ENCODE peak calls at places on chromosomes 13 and 19, in five cellular contexts. F is ovary, N is GM06990, L is epithelial cell of esophagus, Q is DND-41. G is an unnamed sample.

GRCh38 chr13:71522976-71523517 is 344.0 kb downstream of the DACH1 start:
- DNase-seq in F (no peak), N (no peak), L (no peak), Q (no peak), G (no peak)

GRCh38 chr19:46782355-46783019 is 5.9 kb downstream of the SLC1A5 start:
- DNase-seq in F (no peak), N (no peak), L (no peak), Q (no peak), G (no peak)

GRCh38 chr13:72431981-72432617 is 295.3 kb downstream of the MZT1 start:
- DNase-seq in F (no peak), N (no peak), L (no peak), Q (no peak), G (no peak)

GRCh38 chr13:44271031-44271433 is 102.6 kb upstream of the SERP2 start:
- DNase-seq in F (no peak), N (no peak), L (peak; percentile 77), Q (no peak), G (no peak)

GRCh38 chr13:90882551-90882950 is 464.9 kb upstream of the MIR17HG start:
- DNase-seq in F (no peak), N (no peak), L (no peak), Q (no peak), G (no peak)

GRCh38 chr19:46728208-46728607 is 11.3 kb upstream of the PRKD2 start:
- DNase-seq in F (peak; percentile 56), N (no peak), L (no peak), Q (no peak), G (no peak)

GRCh38 chr13:25046985-25047660 is 48.8 kb upstream of the PABPC3 start:
- DNase-seq in F (no peak), N (no peak), L (peak; percentile 43), Q (no peak), G (no peak)

GRCh38 chr13:39892731-39893293 is 237.3 kb downstream of the COG6 start:
- DNase-seq in F (no peak), N (no peak), L (no peak), Q (no peak), G (no peak)

GRCh38 chr19:46731007-46731501 is 14.1 kb upstream of the PRKD2 start:
- DNase-seq in F (no peak), N (no peak), L (peak; percentile 87), Q (no peak), G (no peak)

GRCh38 chr19:4454952-4455738 is 2.4 kb downstream of the UBXN6 start:
- DNase-seq in F (peak; percentile 70), N (no peak), L (peak; percentile 78), Q (no peak), G (no peak)

GRCh38 chr13:52195052-52195837 is 35.8 kb upstream of the NEK3 start:
- DNase-seq in F (peak; percentile 75), N (peak; percentile 84), L (peak; percentile 71), Q (no peak), G (peak; percentile 64)

GRCh38 chr19:6378036-6378435 is 2.3 kb upstream of the PSPN start:
- DNase-seq in F (no peak), N (no peak), L (no peak), Q (no peak), G (no peak)

GRCh38 chr19:16062789-16063188 is 13.5 kb upstream of the TPM4 start:
- DNase-seq in F (no peak), N (no peak), L (peak; percentile 38), Q (peak; percentile 79), G (peak; percentile 76)

GRCh38 chr19:48724796-48725753 is 5.5 kb upstream of the MAMSTR start:
- DNase-seq in F (peak; percentile 77), N (no peak), L (peak; percentile 86), Q (peak; percentile 69), G (peak; percentile 81)

GRCh38 chr13:43289458-43290255 is 266.3 kb downstream of the DNAJC15 start:
- DNase-seq in F (no peak), N (no peak), L (no peak), Q (no peak), G (no peak)

GRCh38 chr13:86403213-86403612 is 604.0 kb upstream of the SLITRK6 start:
- DNase-seq in F (no peak), N (no peak), L (no peak), Q (no peak), G (no peak)

GRCh38 chr19:4523306-4524110 is 5.2 kb upstream of the PLIN4 start:
- DNase-seq in F (no peak), N (no peak), L (peak; percentile 36), Q (no peak), G (peak; percentile 84)

GRCh38 chr13:58712191-58712590 is 1080.6 kb downstream of the PCDH17 start:
- DNase-seq in F (no peak), N (no peak), L (no peak), Q (no peak), G (no peak)

GRCh38 chr13:67466569-67466968 is 236.4 kb upstream of the PCDH9 start:
- DNase-seq in F (no peak), N (no peak), L (no peak), Q (no peak), G (no peak)

GRCh38 chr13:31282741-31283455 is 83.1 kb downstream of the B3GLCT start:
- DNase-seq in F (no peak), N (no peak), L (peak; percentile 20), Q (no peak), G (no peak)

GRCh38 chr13:36377822-36378480 is 31.8 kb upstream of the SPART start:
- DNase-seq in F (no peak), N (no peak), L (no peak), Q (no peak), G (no peak)

DNA sequence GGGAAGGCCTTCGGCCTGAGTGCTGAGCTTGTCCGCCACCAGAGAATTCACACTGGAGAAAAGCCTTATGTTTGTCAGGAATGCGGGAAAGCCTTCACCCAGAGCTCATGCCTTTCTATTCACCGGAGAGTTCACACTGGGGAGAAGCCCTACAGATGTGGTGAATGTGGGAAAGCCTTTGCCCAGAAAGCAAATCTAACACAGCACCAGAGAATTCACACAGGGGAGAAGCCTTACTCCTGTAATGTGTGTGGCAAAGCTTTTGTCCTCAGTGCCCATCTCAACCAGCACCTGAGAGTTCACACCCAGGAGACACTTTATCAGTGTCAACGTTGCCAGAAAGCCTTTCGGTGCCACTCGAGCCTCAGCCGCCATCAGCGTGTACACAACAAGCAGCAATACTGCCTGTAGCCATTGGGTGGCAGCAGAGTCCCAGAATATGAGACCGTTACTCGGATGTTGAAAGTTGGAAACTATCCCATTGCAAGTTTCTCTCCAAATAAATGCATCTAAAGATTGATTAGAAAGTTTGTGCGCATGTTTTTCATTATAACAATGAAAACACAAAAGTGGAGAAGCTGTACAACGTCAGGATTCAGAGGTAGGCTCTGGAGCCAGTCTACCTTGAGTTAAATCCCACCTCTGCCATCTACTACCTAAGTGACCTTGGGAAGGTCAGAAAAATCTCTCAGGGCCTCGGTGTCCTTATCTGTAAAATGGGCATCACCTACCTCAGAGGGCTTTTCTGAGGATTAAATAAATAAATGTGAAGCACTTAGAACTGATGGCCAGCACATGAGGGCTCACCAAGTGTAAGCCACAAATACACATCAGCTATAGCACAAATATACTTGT is 21.1 kb downstream of the ZNF473 start:
- DNase-seq in F (no peak), N (no peak), L (no peak), Q (peak; percentile 56), G (no peak)
- TF ChIP-seq CTCF in F (peak; percentile 10), N (peak; percentile 61), L (peak; percentile 29), Q (peak; percentile 86), G (peak; percentile 41)

DNA sequence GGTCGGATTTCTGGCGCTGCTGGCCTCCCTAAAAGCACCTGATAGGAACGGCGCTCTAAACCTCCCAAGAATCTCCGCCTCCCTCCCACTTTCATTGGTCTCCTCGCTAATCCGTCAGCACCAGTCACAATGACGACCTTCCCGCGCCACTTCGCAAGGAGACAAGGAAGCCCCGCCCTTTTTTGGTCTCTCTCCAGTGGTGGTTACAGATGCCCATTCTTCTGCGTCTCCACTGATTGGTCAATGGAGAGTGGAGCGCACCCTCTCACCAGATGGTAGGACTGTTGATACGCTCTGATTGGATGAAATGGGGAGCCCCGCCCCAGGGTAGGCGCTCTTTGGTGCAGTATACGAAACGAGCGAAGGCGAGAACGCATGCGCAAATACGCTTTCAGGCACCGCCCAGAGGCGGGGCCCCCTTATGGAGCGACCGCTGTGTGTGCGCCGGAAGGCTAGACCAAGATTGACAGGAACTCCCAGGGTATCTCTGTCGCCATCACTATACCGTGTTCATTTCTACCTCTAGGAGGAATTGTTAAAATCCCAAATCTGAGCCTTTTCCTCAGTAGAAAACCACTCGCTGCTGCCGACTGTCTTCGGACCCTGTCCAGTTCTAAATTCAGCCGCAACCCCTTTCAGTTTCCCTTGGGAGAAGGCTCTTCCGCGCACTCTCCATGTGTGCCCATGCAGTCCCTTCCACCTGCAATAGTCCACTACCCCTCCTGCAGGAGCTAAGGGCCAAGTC is 617 bp upstream of the HNRNPL start:
- DNase-seq in F (peak; percentile 99), N (peak; percentile 98), L (peak; percentile 100), Q (peak; percentile 100), G (peak; percentile 96)
- TF ChIP-seq CTCF in F (peak; percentile 59), N (no peak), L (no peak), Q (peak; percentile 15), G (no peak)

DNA sequence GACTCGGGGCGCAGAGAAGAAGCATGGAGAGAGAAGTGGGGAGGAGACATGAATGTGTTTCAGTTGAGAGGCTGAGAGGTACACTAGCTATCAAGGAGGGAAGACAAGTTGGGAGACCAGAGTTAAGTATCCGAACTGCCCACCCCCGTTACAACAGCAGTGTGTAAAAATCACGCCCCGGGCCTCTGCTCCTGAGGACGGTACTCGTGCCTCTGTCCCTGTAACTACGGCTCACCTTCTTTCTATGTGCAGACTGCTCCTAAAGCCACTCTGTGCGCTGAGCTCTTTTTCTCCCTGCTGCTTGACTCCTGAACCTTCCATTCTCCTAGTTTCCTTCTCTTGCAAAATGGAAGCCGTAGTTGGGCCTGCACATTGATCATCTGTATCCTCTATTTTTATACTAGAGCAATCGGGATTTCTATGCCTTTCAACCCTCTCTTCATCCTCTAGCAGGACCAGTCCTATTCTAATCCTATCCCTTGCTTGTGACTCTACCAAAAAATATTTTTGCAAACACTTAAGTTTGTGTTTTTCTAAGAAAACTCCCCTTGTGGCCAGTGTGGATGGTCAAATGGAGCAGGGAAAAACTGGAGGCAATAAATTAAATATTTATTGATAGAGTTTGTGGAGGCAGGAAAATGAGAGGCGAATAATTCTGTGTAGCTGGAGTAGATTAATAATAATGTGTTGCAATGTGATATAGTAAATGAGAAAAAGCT is 569 bp downstream of the POLR1D start:
- DNase-seq in F (no peak), N (no peak), L (no peak), Q (no peak), G (no peak)
- TF ChIP-seq CTCF in F (no peak), N (no peak), L (no peak), Q (peak; percentile 8), G (no peak)

GRCh38 chr13:75366380-75367280 is 115.3 kb downstream of the TBC1D4 start:
- DNase-seq in F (no peak), N (no peak), L (no peak), Q (no peak), G (no peak)
- TF ChIP-seq CTCF in F (no peak), N (no peak), L (no peak), Q (no peak), G (no peak)

DNA sequence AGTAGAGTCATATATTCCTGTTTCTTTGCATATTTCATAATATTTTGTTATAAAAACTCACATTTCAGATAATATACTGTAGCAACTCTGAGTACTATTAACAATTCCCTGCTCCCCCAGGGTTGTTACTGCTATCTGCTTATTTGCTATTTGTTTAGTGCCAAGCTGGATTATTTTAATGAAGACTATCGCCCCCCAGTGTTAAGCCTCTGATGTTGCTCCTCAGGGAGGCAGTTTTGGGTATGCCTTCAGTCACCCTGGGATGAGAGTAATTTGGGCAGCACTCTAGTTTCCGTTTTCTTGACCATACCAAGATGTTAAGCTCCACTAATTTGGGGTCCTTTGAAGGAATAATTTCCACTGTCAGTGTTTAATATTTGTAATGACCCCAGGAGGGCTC is 46.0 kb downstream of the MICU2 start:
- DNase-seq in F (no peak), N (no peak), L (peak; percentile 51), Q (peak; percentile 32), G (no peak)
- TF ChIP-seq CTCF in F (no peak), N (peak; percentile 47), L (peak; percentile 58), Q (peak; percentile 64), G (peak; percentile 27)

G was measured in GM20000.